ENCODE peak calls at places on chromosomes 2 and 18, in ten cellular contexts. One of them, this sample, is unnamed.

GRCh38 chr2:43642363-43642762 is 5.3 kb downstream of the PLEKHH2 start:
- DNase-seq in heart right ventricle: no peak
- DNase-seq in SK-N-SH: no peak
- DNase-seq in MM.1S: no peak
- DNase-seq in kidney: no peak
- DNase-seq in DND-41: no peak
- DNase-seq in astrocyte: no peak
- DNase-seq in gastrocnemius medialis: no peak
- DNase-seq in left lung: no peak
- DNase-seq in esophagus squamous epithelium: no peak
- DNase-seq in this sample: no peak

GRCh38 chr18:8341481-8342230 is 267.6 kb upstream of the RAB12 start:
- DNase-seq in heart right ventricle: no peak
- DNase-seq in SK-N-SH: no peak
- DNase-seq in MM.1S: no peak
- DNase-seq in kidney: no peak
- DNase-seq in DND-41: no peak
- DNase-seq in astrocyte: peak; percentile 75
- DNase-seq in gastrocnemius medialis: no peak
- DNase-seq in left lung: no peak
- DNase-seq in esophagus squamous epithelium: no peak
- DNase-seq in this sample: no peak

GRCh38 chr2:138948070-138948539 is 167.9 kb upstream of the NXPH2 start:
- DNase-seq in heart right ventricle: no peak
- DNase-seq in SK-N-SH: no peak
- DNase-seq in MM.1S: no peak
- DNase-seq in kidney: no peak
- DNase-seq in DND-41: no peak
- DNase-seq in astrocyte: peak; percentile 99
- DNase-seq in gastrocnemius medialis: peak; percentile 8
- DNase-seq in left lung: no peak
- DNase-seq in esophagus squamous epithelium: no peak
- DNase-seq in this sample: peak; percentile 68

GRCh38 chr2:76958749-76959148 is 563.4 kb downstream of the LRRTM4 start:
- DNase-seq in heart right ventricle: no peak
- DNase-seq in SK-N-SH: no peak
- DNase-seq in MM.1S: no peak
- DNase-seq in kidney: no peak
- DNase-seq in DND-41: no peak
- DNase-seq in astrocyte: no peak
- DNase-seq in gastrocnemius medialis: no peak
- DNase-seq in left lung: no peak
- DNase-seq in esophagus squamous epithelium: no peak
- DNase-seq in this sample: no peak

GRCh38 chr2:102708847-102709559 is 52.8 kb upstream of the TMEM182 start:
- DNase-seq in heart right ventricle: no peak
- DNase-seq in SK-N-SH: no peak
- DNase-seq in MM.1S: no peak
- DNase-seq in kidney: no peak
- DNase-seq in DND-41: no peak
- DNase-seq in astrocyte: peak; percentile 32
- DNase-seq in gastrocnemius medialis: no peak
- DNase-seq in left lung: no peak
- DNase-seq in esophagus squamous epithelium: no peak
- DNase-seq in this sample: no peak

GRCh38 chr2:33134764-33135560 is 188.2 kb downstream of the LTBP1 start:
- DNase-seq in heart right ventricle: no peak
- DNase-seq in SK-N-SH: no peak
- DNase-seq in MM.1S: no peak
- DNase-seq in kidney: no peak
- DNase-seq in DND-41: no peak
- DNase-seq in astrocyte: no peak
- DNase-seq in gastrocnemius medialis: peak; percentile 30
- DNase-seq in left lung: no peak
- DNase-seq in esophagus squamous epithelium: no peak
- DNase-seq in this sample: no peak

GRCh38 chr18:11676867-11677266 is 12.2 kb upstream of the GNAL start:
- DNase-seq in heart right ventricle: no peak
- DNase-seq in SK-N-SH: no peak
- DNase-seq in MM.1S: no peak
- DNase-seq in kidney: no peak
- DNase-seq in DND-41: no peak
- DNase-seq in astrocyte: no peak
- DNase-seq in gastrocnemius medialis: no peak
- DNase-seq in left lung: no peak
- DNase-seq in esophagus squamous epithelium: no peak
- DNase-seq in this sample: peak; percentile 39

GRCh38 chr2:100919316-100919715 is 82.8 kb upstream of the RPL31 start:
- DNase-seq in heart right ventricle: no peak
- DNase-seq in SK-N-SH: peak; percentile 19
- DNase-seq in MM.1S: no peak
- DNase-seq in kidney: no peak
- DNase-seq in DND-41: no peak
- DNase-seq in astrocyte: no peak
- DNase-seq in gastrocnemius medialis: no peak
- DNase-seq in left lung: no peak
- DNase-seq in esophagus squamous epithelium: no peak
- DNase-seq in this sample: no peak

DNA sequence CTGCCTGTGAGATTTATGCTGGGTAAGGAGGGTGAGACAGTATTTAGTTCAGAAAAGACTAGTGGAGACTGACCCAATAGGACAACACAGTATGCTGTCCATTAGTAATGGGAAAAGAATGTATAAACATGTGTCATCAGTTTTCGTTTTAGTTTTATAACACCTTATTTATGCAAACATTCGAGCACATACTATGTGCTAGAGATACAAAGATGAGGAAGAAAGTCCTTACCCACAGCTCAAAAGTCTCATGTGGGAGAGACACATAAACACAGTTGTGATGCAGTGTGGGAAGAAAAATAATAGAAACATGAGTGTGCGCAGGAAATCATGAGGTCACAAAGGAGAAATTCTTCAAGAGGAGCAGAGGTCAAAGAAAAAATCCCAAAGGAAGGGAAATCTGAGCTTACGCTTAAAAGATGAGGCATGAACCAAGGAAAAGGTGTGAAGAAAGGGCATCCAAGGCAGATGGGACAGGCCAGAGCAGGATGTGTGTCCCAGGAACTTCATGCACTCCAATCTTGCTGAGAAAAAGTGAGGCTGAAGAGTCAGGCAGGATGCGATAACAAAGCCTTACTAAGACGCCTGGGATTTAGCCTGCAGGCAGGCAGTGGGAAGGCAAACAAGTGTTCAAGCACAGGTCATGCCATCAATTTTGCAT is 8.1 kb downstream of the METTL21A start:
- DNase-seq in heart right ventricle: no peak
- DNase-seq in SK-N-SH: no peak
- DNase-seq in MM.1S: no peak
- DNase-seq in kidney: no peak
- DNase-seq in DND-41: no peak
- DNase-seq in astrocyte: peak; percentile 90
- DNase-seq in gastrocnemius medialis: no peak
- DNase-seq in left lung: no peak
- DNase-seq in esophagus squamous epithelium: no peak
- DNase-seq in this sample: no peak
- H3K4me3 ChIP-seq in heart right ventricle: no peak overlapping the region
- H3K4me3 ChIP-seq in SK-N-SH: no peak overlapping the region
- H3K4me3 ChIP-seq in MM.1S: no peak overlapping the region
- H3K4me3 ChIP-seq in kidney: no peak overlapping the region
- H3K4me3 ChIP-seq in DND-41: no peak overlapping the region
- H3K4me3 ChIP-seq in astrocyte: peak overlapping the region; percentile 30
- H3K4me3 ChIP-seq in gastrocnemius medialis: no peak overlapping the region
- H3K4me3 ChIP-seq in left lung: no peak overlapping the region
- H3K4me3 ChIP-seq in esophagus squamous epithelium: no peak overlapping the region
- H3K4me3 ChIP-seq in this sample: no peak overlapping the region

GRCh38 chr2:9780368-9781130 is 62.7 kb upstream of the TAF1B start:
- DNase-seq in heart right ventricle: no peak
- DNase-seq in SK-N-SH: no peak
- DNase-seq in MM.1S: peak; percentile 22
- DNase-seq in kidney: peak; percentile 59
- DNase-seq in DND-41: no peak
- DNase-seq in astrocyte: no peak
- DNase-seq in gastrocnemius medialis: peak; percentile 4
- DNase-seq in left lung: no peak
- DNase-seq in esophagus squamous epithelium: no peak
- DNase-seq in this sample: no peak

GRCh38 chr2:9778471-9779402 is 64.5 kb upstream of the TAF1B start:
- DNase-seq in heart right ventricle: no peak
- DNase-seq in SK-N-SH: no peak
- DNase-seq in MM.1S: no peak
- DNase-seq in kidney: peak; percentile 46
- DNase-seq in DND-41: no peak
- DNase-seq in astrocyte: no peak
- DNase-seq in gastrocnemius medialis: peak; percentile 3
- DNase-seq in left lung: no peak
- DNase-seq in esophagus squamous epithelium: no peak
- DNase-seq in this sample: no peak

GRCh38 chr2:9779572-9780264 is 63.6 kb upstream of the TAF1B start:
- DNase-seq in heart right ventricle: no peak
- DNase-seq in SK-N-SH: no peak
- DNase-seq in MM.1S: no peak
- DNase-seq in kidney: peak; percentile 68
- DNase-seq in DND-41: peak; percentile 55
- DNase-seq in astrocyte: no peak
- DNase-seq in gastrocnemius medialis: peak; percentile 10
- DNase-seq in left lung: no peak
- DNase-seq in esophagus squamous epithelium: no peak
- DNase-seq in this sample: peak; percentile 48

GRCh38 chr2:9781252-9781651 is 62.0 kb upstream of the TAF1B start:
- DNase-seq in heart right ventricle: no peak
- DNase-seq in SK-N-SH: no peak
- DNase-seq in MM.1S: no peak
- DNase-seq in kidney: no peak
- DNase-seq in DND-41: no peak
- DNase-seq in astrocyte: no peak
- DNase-seq in gastrocnemius medialis: peak; percentile 5
- DNase-seq in left lung: no peak
- DNase-seq in esophagus squamous epithelium: no peak
- DNase-seq in this sample: no peak

GRCh38 chr2:9782197-9782719 is 61.0 kb upstream of the TAF1B start:
- DNase-seq in heart right ventricle: no peak
- DNase-seq in SK-N-SH: no peak
- DNase-seq in MM.1S: no peak
- DNase-seq in kidney: peak; percentile 86
- DNase-seq in DND-41: peak; percentile 19
- DNase-seq in astrocyte: no peak
- DNase-seq in gastrocnemius medialis: peak; percentile 6
- DNase-seq in left lung: no peak
- DNase-seq in esophagus squamous epithelium: no peak
- DNase-seq in this sample: no peak
- TF ChIP-seq CTCF in heart right ventricle: no peak
- TF ChIP-seq CTCF in SK-N-SH: peak; percentile 18
- TF ChIP-seq CTCF in MM.1S: no peak
- TF ChIP-seq CTCF in kidney: no peak
- TF ChIP-seq CTCF in DND-41: no peak
- TF ChIP-seq CTCF in astrocyte: no peak
- TF ChIP-seq CTCF in gastrocnemius medialis: no peak
- TF ChIP-seq CTCF in left lung: no peak
- TF ChIP-seq CTCF in esophagus squamous epithelium: no peak
- TF ChIP-seq CTCF in this sample: no peak

GRCh38 chr2:171707752-171708151 is 20.5 kb downstream of the DYNC1I2 start:
- DNase-seq in heart right ventricle: no peak
- DNase-seq in SK-N-SH: no peak
- DNase-seq in MM.1S: no peak
- DNase-seq in kidney: no peak
- DNase-seq in DND-41: no peak
- DNase-seq in astrocyte: no peak
- DNase-seq in gastrocnemius medialis: no peak
- DNase-seq in left lung: no peak
- DNase-seq in esophagus squamous epithelium: no peak
- DNase-seq in this sample: no peak

GRCh38 chr2:171709011-171709685 is 21.9 kb downstream of the DYNC1I2 start:
- DNase-seq in heart right ventricle: no peak
- DNase-seq in SK-N-SH: no peak
- DNase-seq in MM.1S: no peak
- DNase-seq in kidney: no peak
- DNase-seq in DND-41: no peak
- DNase-seq in astrocyte: no peak
- DNase-seq in gastrocnemius medialis: no peak
- DNase-seq in left lung: no peak
- DNase-seq in esophagus squamous epithelium: no peak
- DNase-seq in this sample: no peak

GRCh38 chr2:171711351-171711750 is 24.1 kb downstream of the DYNC1I2 start:
- DNase-seq in heart right ventricle: no peak
- DNase-seq in SK-N-SH: no peak
- DNase-seq in MM.1S: no peak
- DNase-seq in kidney: no peak
- DNase-seq in DND-41: no peak
- DNase-seq in astrocyte: peak; percentile 30
- DNase-seq in gastrocnemius medialis: no peak
- DNase-seq in left lung: no peak
- DNase-seq in esophagus squamous epithelium: no peak
- DNase-seq in this sample: no peak

GRCh38 chr2:171706152-171706803 is 19.0 kb downstream of the DYNC1I2 start:
- DNase-seq in heart right ventricle: no peak
- DNase-seq in SK-N-SH: peak; percentile 31
- DNase-seq in MM.1S: peak; percentile 23
- DNase-seq in kidney: no peak
- DNase-seq in DND-41: no peak
- DNase-seq in astrocyte: no peak
- DNase-seq in gastrocnemius medialis: no peak
- DNase-seq in left lung: no peak
- DNase-seq in esophagus squamous epithelium: no peak
- DNase-seq in this sample: no peak

DNA sequence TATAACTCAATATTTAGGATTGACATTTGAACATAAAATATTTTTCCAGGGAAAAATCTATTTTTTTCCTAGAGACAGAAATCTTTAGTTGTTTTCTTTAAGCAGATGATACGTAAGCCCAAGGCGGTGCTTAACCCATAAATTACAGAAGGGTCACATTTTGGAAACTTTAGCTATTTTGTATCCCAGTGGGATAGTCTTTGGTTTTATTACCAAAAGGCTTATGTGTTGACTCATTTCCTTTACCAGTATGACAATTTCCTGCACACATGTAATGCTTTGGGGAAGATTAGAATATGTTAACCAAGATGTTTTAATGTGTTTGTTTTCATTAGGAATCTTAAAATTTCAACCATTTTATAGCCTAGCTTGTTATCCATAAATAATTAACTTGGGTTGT is 24.8 kb downstream of the DYNC1I2 start:
- DNase-seq in heart right ventricle: no peak
- DNase-seq in SK-N-SH: no peak
- DNase-seq in MM.1S: no peak
- DNase-seq in kidney: no peak
- DNase-seq in DND-41: no peak
- DNase-seq in astrocyte: peak; percentile 82
- DNase-seq in gastrocnemius medialis: no peak
- DNase-seq in left lung: no peak
- DNase-seq in esophagus squamous epithelium: no peak
- DNase-seq in this sample: no peak
- H3K27ac ChIP-seq in heart right ventricle: no peak overlapping the region
- H3K27ac ChIP-seq in SK-N-SH: peak overlapping the region; percentile 90
- H3K27ac ChIP-seq in MM.1S: no peak overlapping the region
- H3K27ac ChIP-seq in kidney: no peak overlapping the region
- H3K27ac ChIP-seq in DND-41: no peak overlapping the region
- H3K27ac ChIP-seq in astrocyte: peak overlapping the region; percentile 75
- H3K27ac ChIP-seq in gastrocnemius medialis: no peak overlapping the region
- H3K27ac ChIP-seq in left lung: no peak overlapping the region
- H3K27ac ChIP-seq in esophagus squamous epithelium: no peak overlapping the region
- H3K27ac ChIP-seq in this sample: no peak overlapping the region

GRCh38 chr2:70767699-70768584 is at the start of gene ADD2:
- DNase-seq in heart right ventricle: peak; percentile 20
- DNase-seq in SK-N-SH: peak; percentile 93
- DNase-seq in MM.1S: peak; percentile 66
- DNase-seq in kidney: no peak
- DNase-seq in DND-41: no peak
- DNase-seq in astrocyte: peak; percentile 46
- DNase-seq in gastrocnemius medialis: no peak
- DNase-seq in left lung: peak; percentile 70
- DNase-seq in esophagus squamous epithelium: no peak
- DNase-seq in this sample: no peak

GRCh38 chr2:70765507-70765906 is 2.5 kb downstream of the ADD2 start:
- DNase-seq in heart right ventricle: no peak
- DNase-seq in SK-N-SH: no peak
- DNase-seq in MM.1S: no peak
- DNase-seq in kidney: no peak
- DNase-seq in DND-41: no peak
- DNase-seq in astrocyte: no peak
- DNase-seq in gastrocnemius medialis: no peak
- DNase-seq in left lung: no peak
- DNase-seq in esophagus squamous epithelium: no peak
- DNase-seq in this sample: no peak

GRCh38 chr2:70767094-70767698 is 804 bp downstream of the ADD2 start:
- DNase-seq in heart right ventricle: peak; percentile 11
- DNase-seq in SK-N-SH: peak; percentile 85
- DNase-seq in MM.1S: peak; percentile 25
- DNase-seq in kidney: peak; percentile 71
- DNase-seq in DND-41: no peak
- DNase-seq in astrocyte: no peak
- DNase-seq in gastrocnemius medialis: no peak
- DNase-seq in left lung: peak; percentile 61
- DNase-seq in esophagus squamous epithelium: no peak
- DNase-seq in this sample: no peak

GRCh38 chr2:70768585-70769085 is 635 bp upstream of the ADD2 start:
- DNase-seq in heart right ventricle: no peak
- DNase-seq in SK-N-SH: no peak
- DNase-seq in MM.1S: no peak
- DNase-seq in kidney: no peak
- DNase-seq in DND-41: no peak
- DNase-seq in astrocyte: no peak
- DNase-seq in gastrocnemius medialis: no peak
- DNase-seq in left lung: no peak
- DNase-seq in esophagus squamous epithelium: no peak
- DNase-seq in this sample: no peak

GRCh38 chr2:70766357-70767093 is 1.5 kb downstream of the ADD2 start:
- DNase-seq in heart right ventricle: no peak
- DNase-seq in SK-N-SH: no peak
- DNase-seq in MM.1S: no peak
- DNase-seq in kidney: no peak
- DNase-seq in DND-41: no peak
- DNase-seq in astrocyte: no peak
- DNase-seq in gastrocnemius medialis: no peak
- DNase-seq in left lung: no peak
- DNase-seq in esophagus squamous epithelium: no peak
- DNase-seq in this sample: no peak
- H3K4me3 ChIP-seq in heart right ventricle: peak overlapping the region; percentile 64
- H3K4me3 ChIP-seq in SK-N-SH: peak overlapping the region; percentile 50
- H3K4me3 ChIP-seq in MM.1S: peak overlapping the region; percentile 86
- H3K4me3 ChIP-seq in kidney: peak overlapping the region; percentile 29
- H3K4me3 ChIP-seq in DND-41: no peak overlapping the region
- H3K4me3 ChIP-seq in astrocyte: peak overlapping the region; percentile 39
- H3K4me3 ChIP-seq in gastrocnemius medialis: peak overlapping the region; percentile 52
- H3K4me3 ChIP-seq in left lung: peak overlapping the region; percentile 24
- H3K4me3 ChIP-seq in esophagus squamous epithelium: peak overlapping the region; percentile 35
- H3K4me3 ChIP-seq in this sample: peak overlapping the region; percentile 42